ENCODE peak calls at places on chromosomes 16 and 17, in four cellular contexts. One of them, this sample, is unnamed.
A peak's percentile ranks its signal among the peaks of the same experiment; 100 is the strongest.

GRCh38 chr16:263944-264343 is 11.8 kb downstream of the RGS11 start:
- DNase-seq in ELR: no peak
- DNase-seq in transverse colon: no peak
- DNase-seq in body of pancreas: no peak
- DNase-seq in this sample: no peak

GRCh38 chr16:22284637-22285515 is 12.3 kb upstream of the POLR3E start:
- DNase-seq in ELR: no peak
- DNase-seq in transverse colon: no peak
- DNase-seq in body of pancreas: no peak
- DNase-seq in this sample: no peak

GRCh38 chr16:11138769-11139623 is 117.0 kb downstream of the SOCS1 start:
- DNase-seq in ELR: no peak
- DNase-seq in transverse colon: no peak
- DNase-seq in body of pancreas: no peak
- DNase-seq in this sample: no peak

GRCh38 chr17:60383379-60383778 is 8.6 kb downstream of the USP32 start:
- DNase-seq in ELR: no peak
- DNase-seq in transverse colon: no peak
- DNase-seq in body of pancreas: no peak
- DNase-seq in this sample: no peak

GRCh38 chr16:23345237-23345636 is 43.1 kb downstream of the SCNN1B start:
- DNase-seq in ELR: no peak
- DNase-seq in transverse colon: no peak
- DNase-seq in body of pancreas: no peak
- DNase-seq in this sample: no peak

GRCh38 chr17:10149573-10150399 is 48.6 kb downstream of the GAS7 start:
- DNase-seq in ELR: peak; percentile 83
- DNase-seq in transverse colon: no peak
- DNase-seq in body of pancreas: no peak
- DNase-seq in this sample: no peak

GRCh38 chr16:50697881-50698767 is 4.7 kb downstream of the NOD2 start:
- DNase-seq in ELR: peak; percentile 56
- DNase-seq in transverse colon: peak; percentile 40
- DNase-seq in body of pancreas: no peak
- DNase-seq in this sample: peak; percentile 4

GRCh38 chr17:17146791-17147406 is 59.2 kb downstream of the PLD6 start:
- DNase-seq in ELR: peak; percentile 29
- DNase-seq in transverse colon: peak; percentile 22
- DNase-seq in body of pancreas: no peak
- DNase-seq in this sample: no peak

GRCh38 chr17:6473128-6473767 is 29.0 kb downstream of the PIMREG start:
- DNase-seq in ELR: peak; percentile 76
- DNase-seq in transverse colon: peak; percentile 83
- DNase-seq in body of pancreas: peak; percentile 78
- DNase-seq in this sample: peak; percentile 70

GRCh38 chr17:21039839-21040575 is 2.8 kb downstream of the USP22 start:
- DNase-seq in ELR: peak; percentile 76
- DNase-seq in transverse colon: no peak
- DNase-seq in body of pancreas: peak; percentile 35
- DNase-seq in this sample: peak; percentile 73

GRCh38 chr17:30274887-30275286 is 16.9 kb downstream of the BLMH start:
- DNase-seq in ELR: no peak
- DNase-seq in transverse colon: no peak
- DNase-seq in body of pancreas: no peak
- DNase-seq in this sample: no peak